ENCODE peak calls at places on chromosome 15, in six cellular contexts. S is stimulated activated CD8-positive, alpha-beta memory T cell treated with anti-CD3 and anti-CD28 coated beads, Interleukin-15, amount 100 ng/mL, for 24 hours; U is KG1; H is lung; E is nucleus accumbens; Y is GM18507. W is an unnamed sample.

GRCh38 chr15:85496551-85497545 is 116.4 kb downstream of the AKAP13 start:
- DNase-seq in S (no peak), U (no peak), H (no peak), E (no peak), Y (no peak), W (no peak)

GRCh38 chr15:36448418-36448817 is 131.0 kb upstream of the CDIN1 start:
- DNase-seq in S (no peak), U (no peak), H (no peak), E (no peak), Y (no peak), W (no peak)

GRCh38 chr15:69909719-69910444 is 187.8 kb downstream of the TLE3 start:
- DNase-seq in S (no peak), U (no peak), H (no peak), E (no peak), Y (no peak), W (no peak)

GRCh38 chr15:66765478-66766281 is 63.6 kb downstream of the SMAD6 start:
- DNase-seq in S (no peak), U (peak; percentile 53), H (peak; percentile 93), E (no peak), Y (peak; percentile 75), W (no peak)

GRCh38 chr15:71011503-71012155 is 103.6 kb upstream of the THSD4 start:
- DNase-seq in S (no peak), U (no peak), H (no peak), E (no peak), Y (no peak), W (no peak)

GRCh38 chr15:74535388-74536084 is 5.5 kb upstream of the ARID3B start:
- DNase-seq in S (no peak), U (no peak), H (no peak), E (no peak), Y (no peak), W (no peak)

GRCh38 chr15:25903024-25903581 is 40.0 kb upstream of the ATP10A start:
- DNase-seq in S (no peak), U (no peak), H (peak; percentile 55), E (no peak), Y (no peak), W (no peak)

GRCh38 chr15:78750566-78750965 is 60.7 kb downstream of the ADAMTS7 start:
- DNase-seq in S (no peak), U (no peak), H (no peak), E (no peak), Y (no peak), W (no peak)

GRCh38 chr15:88440021-88440420 is 27.2 kb downstream of the MRPL46 start:
- DNase-seq in S (no peak), U (no peak), H (peak; percentile 11), E (no peak), Y (no peak), W (no peak)

GRCh38 chr15:38670142-38671002 is 105.8 kb upstream of the RASGRP1 start:
- DNase-seq in S (no peak), U (no peak), H (no peak), E (no peak), Y (no peak), W (peak; percentile 34)

GRCh38 chr15:60370804-60371700 is 26.7 kb downstream of the ANXA2 start:
- DNase-seq in S (no peak), U (no peak), H (peak; percentile 62), E (no peak), Y (no peak), W (no peak)

W was measured in central memory CD8-positive, alpha-beta T cell.